ENCODE peak calls at places on chromosome 2, in eight cellular contexts. S is HTR-8/SVneo, N is SK-N-MC, R is T-cell, L is GM23338, Y is activated gamma-delta T cell treated with Interleukin-2 at 50 U/mL for 16 hours, G is NCI-H1436 treated with DMSO at 0.1 percent for 48 hours, M is aorta. T is an unnamed sample.

GRCh38 chr2:163558286-163559009 is 177.4 kb downstream of the FIGN start:
- DNase-seq in S (no peak), N (no peak), R (no peak), L (no peak), Y (no peak), G (no peak), M (no peak), T (no peak)

GRCh38 chr2:147456729-147457128 is 388.1 kb upstream of the ACVR2A start:
- DNase-seq in S (no peak), N (no peak), R (no peak), L (no peak), Y (no peak), G (peak), M (no peak), T (peak)

GRCh38 chr2:149872638-149873037 is 285.1 kb upstream of the MMADHC start:
- DNase-seq in S (no peak), N (no peak), R (no peak), L (no peak), Y (no peak), G (no peak), M (no peak), T (no peak)

GRCh38 chr2:37648316-37649011 is 23.0 kb downstream of the CDC42EP3 start:
- DNase-seq in S (no peak), N (no peak), R (no peak), L (no peak), Y (peak), G (no peak), M (peak), T (peak)

GRCh38 chr2:220396287-220396686 is 768.9 kb downstream of the SLC4A3 start:
- DNase-seq in S (no peak), N (no peak), R (no peak), L (no peak), Y (no peak), G (no peak), M (no peak), T (no peak)

GRCh38 chr2:135916232-135916631 is 40.0 kb upstream of the MCM6 start:
- DNase-seq in S (peak), N (peak), R (no peak), L (peak), Y (no peak), G (no peak), M (no peak), T (no peak)

GRCh38 chr2:206275274-206276160 is 1.1 kb downstream of the ZDBF2 start:
- DNase-seq in S (peak), N (peak), R (no peak), L (peak), Y (no peak), G (no peak), M (no peak), T (peak)

GRCh38 chr2:121790276-121790956 is 35.0 kb downstream of the TSN start:
- DNase-seq in S (peak), N (no peak), R (no peak), L (peak), Y (no peak), G (no peak), M (no peak), T (no peak)

GRCh38 chr2:45669109-45669508 is 17.6 kb downstream of the PRKCE start:
- DNase-seq in S (no peak), N (no peak), R (no peak), L (no peak), Y (no peak), G (no peak), M (no peak), T (no peak)

GRCh38 chr2:20192781-20193180 is 32.1 kb downstream of the SDC1 start:
- DNase-seq in S (no peak), N (no peak), R (no peak), L (no peak), Y (no peak), G (no peak), M (no peak), T (no peak)

GRCh38 chr2:227010433-227010832 is 153.6 kb downstream of the COL4A4 start:
- DNase-seq in S (no peak), N (no peak), R (no peak), L (no peak), Y (no peak), G (no peak), M (no peak), T (no peak)

GRCh38 chr2:165621086-165621560 is 151.6 kb downstream of the CSRNP3 start:
- DNase-seq in S (no peak), N (no peak), R (no peak), L (no peak), Y (no peak), G (no peak), M (no peak), T (no peak)

GRCh38 chr2:203636896-203637818 is 69.3 kb upstream of the CD28 start:
- DNase-seq in S (no peak), N (peak), R (no peak), L (peak), Y (no peak), G (no peak), M (no peak), T (no peak)

GRCh38 chr2:159758686-159759085 is 39.3 kb downstream of the CD302 start:
- DNase-seq in S (no peak), N (no peak), R (no peak), L (no peak), Y (no peak), G (no peak), M (no peak), T (no peak)

GRCh38 chr2:190533968-190534309 is 583 bp downstream of the NEMP2 start:
- DNase-seq in S (no peak), N (no peak), R (peak), L (no peak), Y (peak), G (no peak), M (no peak), T (no peak)

GRCh38 chr2:127578411-127578810 is 42.9 kb downstream of the MYO7B start:
- DNase-seq in S (no peak), N (no peak), R (no peak), L (no peak), Y (no peak), G (no peak), M (peak), T (no peak)

GRCh38 chr2:203582468-203582867 is 47.4 kb upstream of the RAPH1 start:
- DNase-seq in S (no peak), N (no peak), R (no peak), L (no peak), Y (no peak), G (no peak), M (no peak), T (no peak)

GRCh38 chr2:46230115-46230571 is 67.1 kb upstream of the EPAS1 start:
- DNase-seq in S (no peak), N (no peak), R (no peak), L (peak), Y (no peak), G (no peak), M (no peak), T (no peak)

GRCh38 chr2:45264227-45265225 is 255.3 kb upstream of the SIX2 start:
- DNase-seq in S (no peak), N (no peak), R (no peak), L (peak), Y (no peak), G (no peak), M (no peak), T (no peak)

GRCh38 chr2:213188971-213189899 is 37.8 kb upstream of the IKZF2 start:
- DNase-seq in S (no peak), N (no peak), R (no peak), L (peak), Y (no peak), G (peak), M (no peak), T (no peak)

GRCh38 chr2:238113611-238114010 is 13.5 kb downstream of the ESPNL start:
- DNase-seq in S (no peak), N (no peak), R (no peak), L (no peak), Y (no peak), G (no peak), M (peak), T (no peak)

GRCh38 chr2:47026738-47027531 is 111.3 kb upstream of the MCFD2 start:
- DNase-seq in S (no peak), N (no peak), R (no peak), L (no peak), Y (no peak), G (no peak), M (no peak), T (no peak)

GRCh38 chr2:64866797-64867196 is 122.4 kb upstream of the SLC1A4 start:
- DNase-seq in S (no peak), N (no peak), R (no peak), L (no peak), Y (no peak), G (no peak), M (peak), T (no peak)

GRCh38 chr2:173716458-173717052 is 248.6 kb downstream of the SP3 start:
- DNase-seq in S (no peak), N (no peak), R (no peak), L (no peak), Y (no peak), G (no peak), M (no peak), T (no peak)

T was measured in glutamatergic neuron.